ENCODE peak calls at places on chromosomes 16 and 17, in nine cellular contexts. One of them, this sample, is unnamed.

GRCh38 chr17:77847211-77848085 is 111.1 kb upstream of the TNRC6C start:
- DNase-seq in AG10803: no peak
- DNase-seq in fibroblast of lung: no peak
- DNase-seq in GM10248: no peak
- DNase-seq in heart left ventricle: no peak
- DNase-seq in CD8-positive, alpha-beta T cell: no peak
- DNase-seq in activated CD8-positive, alpha-beta T cell treated with anti-CD3 and anti-CD28 coated beads for 36 hours: no peak
- DNase-seq in SK-N-SH: no peak
- DNase-seq in fibroblast of mammary gland: no peak
- DNase-seq in this sample: no peak

GRCh38 chr17:62703776-62704380 is 76.4 kb downstream of the MRC2 start:
- DNase-seq in AG10803: peak
- DNase-seq in fibroblast of lung: peak
- DNase-seq in GM10248: peak
- DNase-seq in heart left ventricle: peak
- DNase-seq in CD8-positive, alpha-beta T cell: peak
- DNase-seq in activated CD8-positive, alpha-beta T cell treated with anti-CD3 and anti-CD28 coated beads for 36 hours: peak
- DNase-seq in SK-N-SH: peak
- DNase-seq in fibroblast of mammary gland: peak
- DNase-seq in this sample: peak

GRCh38 chr17:10048951-10049350 is 143.9 kb upstream of the RCVRN start:
- DNase-seq in AG10803: no peak
- DNase-seq in fibroblast of lung: no peak
- DNase-seq in GM10248: no peak
- DNase-seq in heart left ventricle: no peak
- DNase-seq in CD8-positive, alpha-beta T cell: no peak
- DNase-seq in activated CD8-positive, alpha-beta T cell treated with anti-CD3 and anti-CD28 coated beads for 36 hours: no peak
- DNase-seq in SK-N-SH: no peak
- DNase-seq in fibroblast of mammary gland: no peak
- DNase-seq in this sample: no peak

GRCh38 chr16:50603206-50604064 is 55.2 kb downstream of the NKD1 start:
- DNase-seq in AG10803: peak
- DNase-seq in fibroblast of lung: peak
- DNase-seq in GM10248: no peak
- DNase-seq in heart left ventricle: no peak
- DNase-seq in CD8-positive, alpha-beta T cell: peak
- DNase-seq in activated CD8-positive, alpha-beta T cell treated with anti-CD3 and anti-CD28 coated beads for 36 hours: no peak
- DNase-seq in SK-N-SH: no peak
- DNase-seq in fibroblast of mammary gland: peak
- DNase-seq in this sample: no peak

GRCh38 chr16:80116711-80117110 is 424.1 kb upstream of the DYNLRB2 start:
- DNase-seq in AG10803: no peak
- DNase-seq in fibroblast of lung: no peak
- DNase-seq in GM10248: no peak
- DNase-seq in heart left ventricle: no peak
- DNase-seq in CD8-positive, alpha-beta T cell: no peak
- DNase-seq in activated CD8-positive, alpha-beta T cell treated with anti-CD3 and anti-CD28 coated beads for 36 hours: no peak
- DNase-seq in SK-N-SH: no peak
- DNase-seq in fibroblast of mammary gland: no peak
- DNase-seq in this sample: no peak

GRCh38 chr16:528111-529011 is 849 bp downstream of the CAPN15 start:
- DNase-seq in AG10803: peak
- DNase-seq in fibroblast of lung: peak
- DNase-seq in GM10248: no peak
- DNase-seq in heart left ventricle: no peak
- DNase-seq in CD8-positive, alpha-beta T cell: no peak
- DNase-seq in activated CD8-positive, alpha-beta T cell treated with anti-CD3 and anti-CD28 coated beads for 36 hours: peak
- DNase-seq in SK-N-SH: peak
- DNase-seq in fibroblast of mammary gland: peak
- DNase-seq in this sample: no peak

GRCh38 chr17:2302740-2303277 is 776 bp downstream of the SMG6 start:
- DNase-seq in AG10803: no peak
- DNase-seq in fibroblast of lung: no peak
- DNase-seq in GM10248: peak
- DNase-seq in heart left ventricle: no peak
- DNase-seq in CD8-positive, alpha-beta T cell: peak
- DNase-seq in activated CD8-positive, alpha-beta T cell treated with anti-CD3 and anti-CD28 coated beads for 36 hours: peak
- DNase-seq in SK-N-SH: peak
- DNase-seq in fibroblast of mammary gland: no peak
- DNase-seq in this sample: peak

GRCh38 chr17:61284174-61284573 is 115.5 kb upstream of the TBX2 start:
- DNase-seq in AG10803: peak
- DNase-seq in fibroblast of lung: peak
- DNase-seq in GM10248: no peak
- DNase-seq in heart left ventricle: no peak
- DNase-seq in CD8-positive, alpha-beta T cell: no peak
- DNase-seq in activated CD8-positive, alpha-beta T cell treated with anti-CD3 and anti-CD28 coated beads for 36 hours: no peak
- DNase-seq in SK-N-SH: no peak
- DNase-seq in fibroblast of mammary gland: peak
- DNase-seq in this sample: no peak

GRCh38 chr17:39642675-39643074 is 5.7 kb downstream of the STARD3 start:
- DNase-seq in AG10803: no peak
- DNase-seq in fibroblast of lung: no peak
- DNase-seq in GM10248: no peak
- DNase-seq in heart left ventricle: no peak
- DNase-seq in CD8-positive, alpha-beta T cell: no peak
- DNase-seq in activated CD8-positive, alpha-beta T cell treated with anti-CD3 and anti-CD28 coated beads for 36 hours: no peak
- DNase-seq in SK-N-SH: no peak
- DNase-seq in fibroblast of mammary gland: no peak
- DNase-seq in this sample: no peak

GRCh38 chr16:69772560-69773254 is 10.6 kb downstream of the WWP2 start:
- DNase-seq in AG10803: peak
- DNase-seq in fibroblast of lung: peak
- DNase-seq in GM10248: no peak
- DNase-seq in heart left ventricle: no peak
- DNase-seq in CD8-positive, alpha-beta T cell: no peak
- DNase-seq in activated CD8-positive, alpha-beta T cell treated with anti-CD3 and anti-CD28 coated beads for 36 hours: peak
- DNase-seq in SK-N-SH: no peak
- DNase-seq in fibroblast of mammary gland: peak
- DNase-seq in this sample: no peak

GRCh38 chr16:87060026-87060986 is 256.9 kb downstream of the C16orf95 start:
- DNase-seq in AG10803: peak
- DNase-seq in fibroblast of lung: peak
- DNase-seq in GM10248: no peak
- DNase-seq in heart left ventricle: peak
- DNase-seq in CD8-positive, alpha-beta T cell: no peak
- DNase-seq in activated CD8-positive, alpha-beta T cell treated with anti-CD3 and anti-CD28 coated beads for 36 hours: no peak
- DNase-seq in SK-N-SH: no peak
- DNase-seq in fibroblast of mammary gland: peak
- DNase-seq in this sample: peak

GRCh38 chr16:684067-684794 is at the start of gene JMJD8:
- DNase-seq in AG10803: peak
- DNase-seq in fibroblast of lung: peak
- DNase-seq in GM10248: peak
- DNase-seq in heart left ventricle: peak
- DNase-seq in CD8-positive, alpha-beta T cell: peak
- DNase-seq in activated CD8-positive, alpha-beta T cell treated with anti-CD3 and anti-CD28 coated beads for 36 hours: peak
- DNase-seq in SK-N-SH: peak
- DNase-seq in fibroblast of mammary gland: peak
- DNase-seq in this sample: peak

GRCh38 chr16:54062361-54063346 is 223.9 kb downstream of the IRX3 start:
- DNase-seq in AG10803: no peak
- DNase-seq in fibroblast of lung: no peak
- DNase-seq in GM10248: no peak
- DNase-seq in heart left ventricle: no peak
- DNase-seq in CD8-positive, alpha-beta T cell: no peak
- DNase-seq in activated CD8-positive, alpha-beta T cell treated with anti-CD3 and anti-CD28 coated beads for 36 hours: no peak
- DNase-seq in SK-N-SH: no peak
- DNase-seq in fibroblast of mammary gland: no peak
- DNase-seq in this sample: no peak
- TF ChIP-seq CTCF in AG10803: no peak
- TF ChIP-seq CTCF in fibroblast of lung: no peak
- TF ChIP-seq CTCF in GM10248: no peak
- TF ChIP-seq CTCF in heart left ventricle: no peak
- TF ChIP-seq CTCF in CD8-positive, alpha-beta T cell: no peak
- TF ChIP-seq CTCF in activated CD8-positive, alpha-beta T cell treated with anti-CD3 and anti-CD28 coated beads for 36 hours: no peak
- TF ChIP-seq CTCF in SK-N-SH: no peak
- TF ChIP-seq CTCF in fibroblast of mammary gland: no peak
- TF ChIP-seq CTCF in this sample: no peak

GRCh38 chr16:83162791-83163190 is 536.0 kb downstream of the CDH13 start:
- DNase-seq in AG10803: no peak
- DNase-seq in fibroblast of lung: no peak
- DNase-seq in GM10248: no peak
- DNase-seq in heart left ventricle: no peak
- DNase-seq in CD8-positive, alpha-beta T cell: no peak
- DNase-seq in activated CD8-positive, alpha-beta T cell treated with anti-CD3 and anti-CD28 coated beads for 36 hours: no peak
- DNase-seq in SK-N-SH: no peak
- DNase-seq in fibroblast of mammary gland: no peak
- DNase-seq in this sample: no peak
- TF ChIP-seq CTCF in AG10803: no peak
- TF ChIP-seq CTCF in fibroblast of lung: no peak
- TF ChIP-seq CTCF in GM10248: no peak
- TF ChIP-seq CTCF in heart left ventricle: no peak
- TF ChIP-seq CTCF in CD8-positive, alpha-beta T cell: no peak
- TF ChIP-seq CTCF in activated CD8-positive, alpha-beta T cell treated with anti-CD3 and anti-CD28 coated beads for 36 hours: no peak
- TF ChIP-seq CTCF in SK-N-SH: no peak
- TF ChIP-seq CTCF in fibroblast of mammary gland: no peak
- TF ChIP-seq CTCF in this sample: no peak

DNA sequence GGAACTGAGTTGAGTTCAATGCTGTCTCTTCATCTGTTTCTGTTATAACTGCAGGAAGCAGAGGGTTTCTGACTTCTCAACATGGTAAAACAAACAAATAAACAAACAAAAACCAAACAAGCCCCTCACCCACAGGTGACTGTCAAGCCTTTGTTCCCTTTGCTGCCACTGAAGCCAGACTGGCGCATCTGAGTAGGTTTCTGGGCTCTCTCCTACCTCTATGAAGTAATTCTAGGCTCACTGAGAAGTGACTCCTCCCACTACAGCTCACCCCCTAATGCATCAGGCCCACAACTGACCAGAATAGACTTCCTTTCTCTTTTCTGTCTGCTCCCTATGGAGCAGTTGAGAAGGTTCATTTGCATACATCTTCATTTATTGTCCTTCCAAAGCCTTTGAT is 77.0 kb upstream of the CCL2 start:
- DNase-seq in AG10803: no peak
- DNase-seq in fibroblast of lung: peak
- DNase-seq in GM10248: no peak
- DNase-seq in heart left ventricle: no peak
- DNase-seq in CD8-positive, alpha-beta T cell: no peak
- DNase-seq in activated CD8-positive, alpha-beta T cell treated with anti-CD3 and anti-CD28 coated beads for 36 hours: no peak
- DNase-seq in SK-N-SH: no peak
- DNase-seq in fibroblast of mammary gland: no peak
- DNase-seq in this sample: no peak
- TF ChIP-seq CTCF in AG10803: peak
- TF ChIP-seq CTCF in fibroblast of lung: no peak
- TF ChIP-seq CTCF in GM10248: no peak
- TF ChIP-seq CTCF in heart left ventricle: no peak
- TF ChIP-seq CTCF in CD8-positive, alpha-beta T cell: no peak
- TF ChIP-seq CTCF in activated CD8-positive, alpha-beta T cell treated with anti-CD3 and anti-CD28 coated beads for 36 hours: no peak
- TF ChIP-seq CTCF in SK-N-SH: no peak
- TF ChIP-seq CTCF in fibroblast of mammary gland: peak
- TF ChIP-seq CTCF in this sample: no peak

GRCh38 chr17:11144358-11145233 is 96.4 kb upstream of the SHISA6 start:
- DNase-seq in AG10803: peak
- DNase-seq in fibroblast of lung: no peak
- DNase-seq in GM10248: no peak
- DNase-seq in heart left ventricle: no peak
- DNase-seq in CD8-positive, alpha-beta T cell: no peak
- DNase-seq in activated CD8-positive, alpha-beta T cell treated with anti-CD3 and anti-CD28 coated beads for 36 hours: peak
- DNase-seq in SK-N-SH: peak
- DNase-seq in fibroblast of mammary gland: peak
- DNase-seq in this sample: no peak
- TF ChIP-seq CTCF in AG10803: peak
- TF ChIP-seq CTCF in fibroblast of lung: no peak
- TF ChIP-seq CTCF in GM10248: peak
- TF ChIP-seq CTCF in heart left ventricle: peak
- TF ChIP-seq CTCF in CD8-positive, alpha-beta T cell: no peak
- TF ChIP-seq CTCF in activated CD8-positive, alpha-beta T cell treated with anti-CD3 and anti-CD28 coated beads for 36 hours: peak
- TF ChIP-seq CTCF in SK-N-SH: peak
- TF ChIP-seq CTCF in fibroblast of mammary gland: peak
- TF ChIP-seq CTCF in this sample: no peak